ENCODE peak calls at places on chromosomes 1 and 21, in four cellular contexts. G, R, V and P are unnamed samples.

GRCh38 chr1:234997201-234998173 is 131.2 kb downstream of the TOMM20 start:
- DNase-seq in G (peak), R (no peak), V (no peak), P (no peak)

GRCh38 chr1:184739796-184740195 is 14.9 kb downstream of the EDEM3 start:
- DNase-seq in G (no peak), R (no peak), V (no peak), P (no peak)

GRCh38 chr1:21907737-21908136 is 29.4 kb downstream of the HSPG2 start:
- DNase-seq in G (no peak), R (no peak), V (no peak), P (no peak)

GRCh38 chr1:163178628-163179027 is 24.1 kb downstream of the RGS5 start:
- DNase-seq in G (no peak), R (no peak), V (no peak), P (no peak)

GRCh38 chr1:27873671-27874384 is 1.5 kb downstream of the THEMIS2 start:
- DNase-seq in G (no peak), R (no peak), V (no peak), P (no peak)

GRCh38 chr1:199646761-199647160 is 380.7 kb upstream of the NR5A2 start:
- DNase-seq in G (peak), R (no peak), V (no peak), P (no peak)

GRCh38 chr1:110916669-110917306 is 43.8 kb downstream of the CD53 start:
- DNase-seq in G (peak), R (no peak), V (no peak), P (no peak)

GRCh38 chr1:10679521-10680220 is 116.8 kb downstream of the CASZ1 start:
- DNase-seq in G (peak), R (peak), V (no peak), P (peak)

GRCh38 chr21:44789880-44790279 is 11.7 kb downstream of the UBE2G2 start:
- DNase-seq in G (no peak), R (no peak), V (no peak), P (no peak)

GRCh38 chr1:200588698-200589097 is 31.9 kb downstream of the KIF14 start:
- DNase-seq in G (no peak), R (no peak), V (no peak), P (no peak)

GRCh38 chr21:15210235-15210678 is 145.5 kb upstream of the NRIP1 start:
- DNase-seq in G (peak), R (no peak), V (no peak), P (no peak)

GRCh38 chr1:37410080-37410479 is 64.3 kb upstream of the ZC3H12A start:
- DNase-seq in G (no peak), R (no peak), V (no peak), P (no peak)

GRCh38 chr1:23899070-23899469 is 14.1 kb downstream of the CNR2 start:
- DNase-seq in G (no peak), R (no peak), V (no peak), P (no peak)

GRCh38 chr1:167090289-167090942 is at the start of gene GPA33:
- DNase-seq in G (no peak), R (no peak), V (no peak), P (no peak)

DNA sequence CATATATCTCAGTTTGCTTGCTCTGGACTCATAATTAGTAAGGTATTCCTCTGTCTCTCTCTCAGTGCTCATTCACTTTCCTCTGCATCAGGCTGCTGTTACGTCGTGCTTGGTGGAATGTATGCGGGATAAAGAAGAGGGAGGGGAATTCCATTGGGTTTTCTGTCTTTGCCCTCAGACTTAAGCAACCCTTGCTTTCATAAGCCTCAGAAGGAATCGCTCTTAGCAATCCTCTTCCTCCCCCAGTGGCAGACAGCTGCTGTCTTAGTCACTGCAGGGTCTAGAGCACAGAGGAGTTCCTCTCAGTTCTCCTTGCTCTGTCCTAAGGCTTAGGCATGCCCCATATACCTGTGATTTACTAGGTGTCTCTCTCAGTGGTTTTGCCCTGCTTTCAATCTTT is 19.1 kb upstream of the NTMT2 start:
- DNase-seq in G (no peak), R (no peak), V (peak), P (peak)
- TF ChIP-seq SUZ12 in G (no peak), R (no peak), V (no peak), P (no peak)

DNA sequence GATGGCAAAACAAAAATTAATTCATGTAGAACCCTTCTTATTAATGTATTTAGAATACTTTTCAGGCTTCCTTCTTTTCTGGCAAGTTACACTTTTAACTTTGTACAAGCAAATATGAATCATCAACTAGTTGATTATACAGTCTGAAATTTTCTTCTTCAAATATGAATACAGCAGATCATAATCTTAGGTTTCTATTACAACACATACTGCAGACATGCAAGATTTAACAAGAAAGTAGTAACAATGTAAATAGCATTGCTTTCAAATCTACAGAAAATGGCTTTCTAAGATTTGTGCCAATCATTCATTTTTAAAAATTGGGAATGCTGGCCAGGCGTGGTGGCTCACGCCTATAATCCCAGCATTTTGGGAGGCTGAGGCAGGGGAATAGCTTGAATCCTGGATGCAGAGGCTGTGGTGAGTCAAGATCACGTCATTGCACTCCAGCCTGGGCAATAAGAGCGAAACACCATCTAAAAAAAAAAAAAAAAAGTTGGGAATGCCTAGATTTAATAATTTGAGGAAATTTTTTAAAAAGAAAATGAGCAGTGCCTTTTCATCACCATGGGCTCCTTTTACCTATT is 68.4 kb upstream of the DPYD start:
- DNase-seq in G (no peak), R (no peak), V (no peak), P (no peak)
- TF ChIP-seq SUZ12 in G (no peak), R (no peak), V (no peak), P (no peak)

GRCh38 chr1:151593651-151594625 is 17.9 kb upstream of the SNX27 start:
- DNase-seq in G (peak), R (peak), V (no peak), P (peak)

GRCh38 chr1:151590961-151591360 is 20.9 kb upstream of the SNX27 start:
- DNase-seq in G (no peak), R (no peak), V (no peak), P (no peak)

GRCh38 chr1:151596166-151596933 is 15.5 kb upstream of the SNX27 start:
- DNase-seq in G (peak), R (no peak), V (no peak), P (no peak)
- TF ChIP-seq SUZ12 in G (no peak), R (no peak), V (no peak), P (no peak)

GRCh38 chr1:202281316-202282016 is 60.3 kb downstream of the UBE2T start:
- DNase-seq in G (no peak), R (no peak), V (no peak), P (no peak)
- TF ChIP-seq SUZ12 in G (no peak), R (no peak), V (no peak), P (no peak)

DNA sequence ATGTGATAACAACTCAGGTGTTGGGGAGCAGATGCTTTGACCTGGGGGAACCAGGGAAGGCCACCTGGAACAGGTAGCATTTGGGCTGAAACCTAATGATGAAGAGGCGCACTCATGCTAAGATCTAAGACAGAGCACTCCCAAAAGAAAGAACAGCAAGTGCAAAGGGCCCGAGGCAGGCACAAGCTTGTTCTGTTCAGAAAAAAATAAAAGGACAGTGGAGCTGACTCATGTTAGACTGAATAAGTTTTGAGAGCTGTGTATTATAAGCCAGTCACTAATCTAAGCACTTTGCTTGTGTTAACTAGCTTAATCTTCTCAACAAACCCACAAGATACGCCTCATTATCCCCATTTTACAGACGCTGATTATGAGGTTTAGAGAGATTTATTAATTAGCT is 90.1 kb downstream of the MATN1 start:
- DNase-seq in G (no peak), R (no peak), V (no peak), P (no peak)
- TF ChIP-seq SUZ12 in G (no peak), R (no peak), V (no peak), P (no peak)